ENCODE peak calls at places on chromosomes 2 and 18, in six cellular contexts. H, F, K, X, Y and V are unnamed samples.

GRCh38 chr18:8416212-8417019 is 192.8 kb upstream of the RAB12 start:
- DNase-seq in H (no peak), Y (no peak), F (no peak), K (no peak), X (no peak), V (no peak)

GRCh38 chr2:237547841-237548416 is 18.4 kb upstream of the PRLH start:
- DNase-seq in X (no peak), K (no peak), H (no peak), F (no peak), Y (no peak), V (no peak)

GRCh38 chr2:204453730-204454167 is 91.5 kb upstream of the PARD3B start:
- DNase-seq in K (no peak), X (no peak), Y (peak; percentile 61), F (no peak), H (no peak), V (peak; percentile 12)

GRCh38 chr2:28269019-28269784 is 123.5 kb upstream of the FOSL2 start:
- DNase-seq in K (no peak), X (no peak), Y (peak; percentile 79), F (peak; percentile 42), H (no peak), V (no peak)

GRCh38 chr2:217905395-217905794 is 97.4 kb downstream of the TNS1 start:
- DNase-seq in H (no peak), F (no peak), K (no peak), Y (no peak), X (no peak), V (no peak)

GRCh38 chr2:128623776-128624424 is 305.2 kb upstream of the HS6ST1 start:
- DNase-seq in K (no peak), Y (no peak), F (peak; percentile 78), X (no peak), H (peak; percentile 45), V (peak; percentile 79)

GRCh38 chr18:3620146-3621119 is 170.5 kb downstream of the TGIF1 start:
- DNase-seq in F (no peak), K (no peak), Y (peak; percentile 55), H (no peak), X (no peak), V (no peak)

GRCh38 chr2:118387509-118387908 is 299.2 kb downstream of the INSIG2 start:
- DNase-seq in K (no peak), X (no peak), Y (no peak), H (no peak), F (no peak), V (no peak)

GRCh38 chr18:2958819-2959298 is 54.1 kb downstream of the LPIN2 start:
- DNase-seq in K (no peak), Y (no peak), F (no peak), X (no peak), H (no peak), V (no peak)

GRCh38 chr2:17184512-17184911 is 333.7 kb downstream of the RAD51AP2 start:
- DNase-seq in F (no peak), X (no peak), K (no peak), Y (no peak), H (no peak), V (no peak)

GRCh38 chr18:76889086-76889699 is 66.8 kb downstream of the ZNF236 start:
- DNase-seq in Y (no peak), H (no peak), X (no peak), K (no peak), F (no peak), V (no peak)

GRCh38 chr2:60335533-60336237 is 217.8 kb downstream of the BCL11A start:
- DNase-seq in Y (no peak), X (no peak), F (no peak), H (no peak), K (no peak), V (no peak)

GRCh38 chr2:169185711-169186110 is 116.3 kb downstream of the DHRS9 start:
- DNase-seq in Y (no peak), X (no peak), K (no peak), F (no peak), H (no peak), V (no peak)

GRCh38 chr2:206011018-206011614 is 74.9 kb downstream of the INO80D start:
- DNase-seq in K (no peak), H (no peak), X (no peak), F (no peak), Y (no peak), V (no peak)

GRCh38 chr18:36648803-36649202 is 180.0 kb downstream of the TPGS2 start:
- DNase-seq in X (no peak), Y (no peak), K (no peak), H (no peak), F (no peak), V (no peak)

GRCh38 chr2:167653131-167653530 is 594.3 kb downstream of the STK39 start:
- DNase-seq in H (no peak), X (no peak), K (no peak), Y (no peak), F (no peak), V (no peak)

GRCh38 chr2:200747668-200748618 is 63.8 kb upstream of the BZW1 start:
- DNase-seq in X (no peak), F (peak; percentile 58), H (no peak), K (no peak), Y (peak; percentile 43), V (no peak)

GRCh38 chr18:63025251-63025710 is 294.3 kb downstream of the BCL2 start:
- DNase-seq in H (no peak), F (no peak), X (no peak), Y (peak; percentile 39), K (no peak), V (no peak)

GRCh38 chr2:12074884-12075217 is 328.4 kb downstream of the LPIN1 start:
- DNase-seq in K (no peak), H (no peak), X (no peak), Y (no peak), F (no peak), V (no peak)

GRCh38 chr2:203998195-203998804 is 61.7 kb downstream of the ICOS start:
- DNase-seq in H (no peak), K (no peak), X (no peak), F (no peak), Y (no peak), V (no peak)

GRCh38 chr2:12604248-12604801 is 112.4 kb upstream of the TRIB2 start:
- DNase-seq in K (no peak), Y (no peak), H (no peak), X (no peak), F (no peak), V (no peak)

GRCh38 chr2:226649871-226650660 is 149.6 kb downstream of the IRS1 start:
- DNase-seq in K (peak; percentile 24), F (peak; percentile 82), X (no peak), H (no peak), Y (peak; percentile 86), V (peak; percentile 32)

GRCh38 chr2:31980674-31981356 is 30.0 kb downstream of the MEMO1 start:
- DNase-seq in K (no peak), H (peak; percentile 47), Y (no peak), F (peak; percentile 56), X (no peak), V (no peak)

GRCh38 chr2:44547713-44548112 is 186.0 kb downstream of the CAMKMT start:
- DNase-seq in H (no peak), F (no peak), K (no peak), X (no peak), Y (no peak), V (no peak)

GRCh38 chr2:229660951-229661350 is 53.4 kb downstream of the DNER start:
- DNase-seq in H (no peak), F (no peak), X (no peak), Y (no peak), K (no peak), V (no peak)